ENCODE peak calls at places on chromosomes 5 and 9, in ten cellular contexts. W, A, D, C, F, B, U, M, R and J are unnamed samples.
A peak's percentile ranks its signal among the peaks of the same experiment; 100 is the strongest.

GRCh38 chr5:101418735-101419134 is 515.7 kb upstream of the ST8SIA4 start:
- DNase-seq in W (no peak), A (no peak), D (no peak), C (no peak), F (no peak), B (no peak), U (no peak), M (peak; percentile 4), R (no peak), J (no peak)

GRCh38 chr5:28542968-28543367 is 1504.6 kb upstream of the CDH9 start:
- DNase-seq in W (no peak), A (no peak), D (no peak), C (peak; percentile 92), F (no peak), B (peak; percentile 98), U (no peak), M (no peak), R (peak; percentile 84), J (peak; percentile 44)

GRCh38 chr9:94922691-94923107 is 196.2 kb downstream of the AOPEP start:
- DNase-seq in W (no peak), A (no peak), D (no peak), C (no peak), F (no peak), B (peak; percentile 56), U (no peak), M (peak; percentile 47), R (peak; percentile 69), J (no peak)

GRCh38 chr5:103259705-103260355 is 1.3 kb downstream of the MACIR start:
- DNase-seq in W (no peak), A (no peak), D (no peak), C (peak; percentile 35), F (no peak), B (peak; percentile 36), U (no peak), M (no peak), R (peak; percentile 45), J (no peak)

GRCh38 chr5:40521925-40522324 is 157.8 kb upstream of the PTGER4 start:
- DNase-seq in W (no peak), A (no peak), D (no peak), C (no peak), F (no peak), B (no peak), U (no peak), M (no peak), R (no peak), J (no peak)

GRCh38 chr5:114305402-114306207 is 56.3 kb upstream of the KCNN2 start:
- DNase-seq in W (no peak), A (no peak), D (no peak), C (peak; percentile 20), F (no peak), B (peak; percentile 6), U (no peak), M (peak; percentile 6), R (peak; percentile 34), J (no peak)

GRCh38 chr5:150022163-150022540 is 21.6 kb downstream of the HMGXB3 start:
- DNase-seq in W (no peak), A (no peak), D (no peak), C (peak; percentile 79), F (peak; percentile 61), B (peak; percentile 94), U (no peak), M (peak; percentile 25), R (peak; percentile 94), J (no peak)

GRCh38 chr9:116280529-116280928 is 126.9 kb downstream of the PAPPA start:
- DNase-seq in W (no peak), A (no peak), D (no peak), C (no peak), F (no peak), B (peak; percentile 5), U (no peak), M (no peak), R (no peak), J (no peak)

GRCh38 chr9:18396102-18396728 is 77.7 kb upstream of the ADAMTSL1 start:
- DNase-seq in W (no peak), A (no peak), D (no peak), C (peak; percentile 30), F (no peak), B (no peak), U (no peak), M (peak; percentile 24), R (peak; percentile 38), J (no peak)
- TF ChIP-seq CTCF in W (no peak), A (no peak), D (no peak), C (peak; percentile 51), F (no peak), B (peak; percentile 19), U (no peak), M (no peak), R (peak; percentile 20), J (no peak)

DNA sequence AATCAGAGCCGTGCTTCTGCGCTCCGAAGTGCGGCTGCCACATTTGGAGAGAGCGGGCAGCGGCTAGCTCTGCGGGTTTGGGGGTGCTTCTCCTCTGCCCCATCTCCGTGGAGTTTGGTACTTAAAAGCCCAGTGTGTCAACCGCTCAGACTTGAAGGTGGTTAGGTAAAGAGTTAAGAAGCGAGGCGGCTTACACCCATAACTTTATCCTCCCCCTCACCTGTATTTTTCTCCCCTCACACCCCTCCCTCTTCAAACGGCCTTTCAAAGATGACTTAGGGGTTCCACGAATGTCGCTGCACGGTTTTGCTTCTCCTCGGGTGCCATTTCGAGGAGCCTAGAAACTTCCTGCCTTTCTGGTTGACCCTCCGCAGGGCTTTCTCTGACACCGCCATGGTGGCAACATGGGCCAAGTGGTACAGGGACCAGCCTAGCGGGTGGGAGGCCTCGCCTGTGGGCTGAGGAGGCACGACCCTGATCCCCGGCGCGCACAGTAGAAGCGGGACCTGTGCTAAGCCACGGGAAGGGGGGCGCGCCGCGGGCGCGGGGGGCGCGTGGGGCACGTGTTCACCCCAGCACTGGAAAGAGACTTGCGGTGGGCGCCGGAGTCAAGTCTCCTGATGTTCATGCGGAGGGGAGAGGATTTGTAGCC is 31.8 kb upstream of the NFIB start:
- DNase-seq in W (no peak), A (no peak), D (peak; percentile 85), C (no peak), F (no peak), B (no peak), U (peak; percentile 52), M (no peak), R (no peak), J (no peak)
- H3K4me3 ChIP-seq in W (no peak overlapping the region), A (peak overlapping the region; percentile 43), D (no peak overlapping the region), C (no peak overlapping the region), F (no peak overlapping the region), B (peak overlapping the region; percentile 25), U (peak overlapping the region; percentile 8), M (no peak overlapping the region), R (peak overlapping the region; percentile 37), J (no peak overlapping the region)

DNA sequence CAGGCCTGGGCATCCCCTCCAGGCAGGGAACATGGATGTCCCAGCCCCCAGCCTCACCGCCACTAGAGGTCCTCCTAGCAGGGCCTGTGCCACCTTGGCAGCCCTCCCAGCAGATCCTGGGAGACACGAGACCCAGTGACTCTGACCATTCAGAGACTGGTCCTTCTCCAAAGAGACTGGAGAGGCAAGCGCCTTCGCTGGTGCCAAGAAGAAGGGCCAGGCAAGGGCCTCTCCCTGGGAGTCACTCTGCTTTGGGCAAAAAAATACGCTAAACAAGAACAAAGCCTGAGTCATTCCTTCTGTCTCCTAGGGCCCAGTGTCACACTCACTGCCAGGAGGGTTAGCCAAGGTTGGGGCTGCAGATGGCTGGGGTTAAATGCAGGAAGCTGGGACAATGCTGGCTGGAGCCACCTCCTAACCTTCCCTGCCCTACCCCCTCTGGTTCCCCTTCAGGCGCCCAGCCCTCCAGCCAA is 35.3 kb upstream of the SMIM23 start:
- DNase-seq in W (no peak), A (no peak), D (no peak), C (peak; percentile 11), F (peak; percentile 44), B (peak; percentile 10), U (peak; percentile 83), M (peak; percentile 29), R (peak; percentile 8), J (no peak)
- TF ChIP-seq CTCF in W (no peak), A (no peak), D (no peak), C (peak; percentile 41), F (peak; percentile 37), B (no peak), U (no peak), M (peak; percentile 16), R (no peak), J (no peak)

DNA sequence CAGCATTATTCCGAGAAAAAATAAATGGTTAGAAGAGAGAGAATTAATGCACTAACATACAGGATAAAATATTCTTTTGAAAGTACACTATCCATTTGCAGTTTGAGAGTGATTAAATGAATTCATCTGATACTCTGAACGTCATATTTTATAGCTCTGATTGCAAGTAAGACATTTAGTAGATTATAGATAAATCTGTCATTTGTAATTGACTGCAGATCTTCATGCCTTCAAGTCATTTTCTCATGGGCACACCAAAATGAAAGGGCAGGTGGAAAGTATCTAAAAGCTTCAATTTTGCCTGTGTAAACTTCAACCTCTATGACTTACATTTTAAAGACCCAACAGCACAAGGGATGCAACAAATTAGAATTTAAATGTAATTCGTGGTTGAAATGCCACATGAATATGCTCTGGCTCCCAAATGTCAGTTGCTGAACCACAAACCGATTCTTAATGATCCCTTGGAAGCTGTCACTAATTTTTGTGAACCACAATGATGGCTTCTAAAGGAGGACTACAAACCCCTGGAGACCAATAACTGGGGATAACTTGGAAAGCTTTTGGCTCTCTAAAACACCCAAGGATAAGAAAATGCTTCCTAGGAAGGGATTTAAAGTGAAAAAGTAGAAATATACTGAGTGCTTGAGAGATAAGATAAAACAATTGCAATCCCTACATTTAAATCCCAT is 3.9 kb downstream of the TYRP1 start:
- DNase-seq in W (no peak), A (no peak), D (no peak), C (no peak), F (no peak), B (peak; percentile 76), U (no peak), M (no peak), R (peak; percentile 10), J (no peak)
- H3K4me3 ChIP-seq in W (no peak overlapping the region), A (no peak overlapping the region), D (no peak overlapping the region), C (no peak overlapping the region), F (peak overlapping the region; percentile 18), B (no peak overlapping the region), U (peak overlapping the region; percentile 15), M (no peak overlapping the region), R (no peak overlapping the region), J (no peak overlapping the region)

GRCh38 chr5:177425801-177426565 is 493 bp upstream of the GRK6 start:
- DNase-seq in W (peak; percentile 100), A (peak; percentile 99), D (peak; percentile 100), C (peak; percentile 100), F (peak; percentile 100), B (peak; percentile 100), U (peak; percentile 100), M (peak; percentile 100), R (peak; percentile 100), J (peak; percentile 99)
- TF ChIP-seq CTCF in W (no peak), A (no peak), D (no peak), C (no peak), F (no peak), B (no peak), U (no peak), M (no peak), R (no peak), J (no peak)

DNA sequence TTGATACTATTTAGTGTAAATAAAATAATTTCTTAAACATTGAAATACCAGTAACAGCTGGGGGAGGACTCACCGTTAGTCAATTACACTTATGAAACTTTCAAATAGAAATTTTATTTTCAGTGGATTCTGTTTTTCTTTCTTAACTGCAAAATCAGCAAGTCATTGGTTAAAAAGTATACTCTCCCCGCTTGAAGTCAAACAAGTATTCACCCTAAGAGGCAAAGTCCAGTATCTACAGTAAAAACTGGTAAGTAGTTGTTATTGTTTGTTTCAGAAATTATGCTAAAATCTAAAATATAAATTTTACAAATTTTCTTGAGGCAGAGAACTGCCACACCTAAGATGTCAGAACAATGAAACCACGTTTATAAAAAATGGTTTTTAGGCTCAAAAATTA is 22.4 kb downstream of the NREP start:
- DNase-seq in W (no peak), A (no peak), D (no peak), C (no peak), F (no peak), B (no peak), U (no peak), M (no peak), R (no peak), J (no peak)
- H3K4me3 ChIP-seq in W (no peak overlapping the region), A (no peak overlapping the region), D (no peak overlapping the region), C (no peak overlapping the region), F (no peak overlapping the region), B (no peak overlapping the region), U (no peak overlapping the region), M (no peak overlapping the region), R (no peak overlapping the region), J (no peak overlapping the region)